ENCODE peak calls at places on chromosomes 13 and 19, in seven cellular contexts. J, S, M, R, X, Z and T are unnamed samples.

GRCh38 chr19:12244370-12244769 is 50.3 kb downstream of the ZNF44 start:
- DNase-seq in R (no peak), M (no peak), J (no peak), S (no peak), Z (no peak), X (no peak), T (no peak)

GRCh38 chr19:36040495-36040894 is 7.8 kb upstream of the CLIP3 start:
- DNase-seq in Z (no peak), J (no peak), M (no peak), S (no peak), R (no peak), X (no peak), T (no peak)

GRCh38 chr19:51089786-51090185 is 7.1 kb upstream of the KLK14 start:
- DNase-seq in M (no peak), Z (no peak), X (no peak), S (no peak), J (no peak), R (no peak), T (no peak)

GRCh38 chr19:40717880-40718773 is 1.2 kb downstream of the ITPKC start:
- DNase-seq in R (no peak), S (no peak), J (peak), X (no peak), M (peak), Z (no peak), T (peak)

GRCh38 chr19:53596056-53596455 is 35.7 kb upstream of the DPRX start:
- DNase-seq in S (no peak), X (peak), R (no peak), Z (no peak), M (no peak), J (no peak), T (no peak)

GRCh38 chr13:100535401-100536135 is 53.0 kb downstream of the GGACT start:
- DNase-seq in Z (no peak), J (peak), R (no peak), M (peak), S (no peak), X (no peak), T (no peak)

GRCh38 chr19:4598712-4599111 is 39.2 kb upstream of the SEMA6B start:
- DNase-seq in S (no peak), X (no peak), Z (no peak), J (no peak), M (no peak), R (no peak), T (no peak)

GRCh38 chr13:111925146-111925875 is 141.6 kb upstream of the SOX1 start:
- DNase-seq in R (no peak), M (no peak), J (no peak), S (no peak), Z (no peak), X (no peak), T (no peak)

GRCh38 chr13:71493189-71493588 is 373.8 kb downstream of the DACH1 start:
- DNase-seq in X (no peak), R (no peak), J (no peak), Z (no peak), S (no peak), M (no peak), T (no peak)

GRCh38 chr19:16851031-16851712 is 22.0 kb downstream of the SIN3B start:
- DNase-seq in M (peak), X (no peak), S (no peak), Z (no peak), R (no peak), J (no peak), T (peak)

GRCh38 chr13:20482275-20482761 is 43.3 kb downstream of the CRYL1 start:
- DNase-seq in X (no peak), M (peak), J (peak), S (no peak), Z (no peak), R (no peak), T (no peak)

GRCh38 chr19:9885077-9885552 is 50.0 kb downstream of the PIN1 start:
- DNase-seq in X (no peak), M (peak), Z (peak), J (peak), S (no peak), R (no peak), T (peak)

GRCh38 chr19:15330801-15331418 is 1.4 kb downstream of the BRD4 start:
- DNase-seq in R (no peak), X (no peak), J (peak), Z (peak), M (peak), S (peak), T (peak)